ENCODE peak calls at places on chromosomes 4 and X, in seven cellular contexts. H is fibroblast of the conjunctiva, O is SHP77, F is GM06990, I is T-helper 2 cell, Q is fibroblast of lung, C is H7. W is an unnamed sample.

GRCh38 chr4:175308236-175308635 is 390.1 kb downstream of the ADAM29 start:
- DNase-seq in F (no peak), H (peak; percentile 12), Q (peak; percentile 12), C (no peak), I (no peak), O (no peak), W (no peak)

GRCh38 chrX:15384304-15384703 is at the start of gene VEGFD:
- DNase-seq in H (peak; percentile 67), C (no peak), O (no peak), Q (peak; percentile 90), F (no peak), I (no peak), W (no peak)

GRCh38 chr4:185599844-185600243 is 64.5 kb upstream of the PDLIM3 start:
- DNase-seq in I (no peak), O (no peak), Q (no peak), C (no peak), H (no peak), F (no peak), W (no peak)

GRCh38 chr4:139746430-139746829 is 80.8 kb downstream of the MGST2 start:
- DNase-seq in C (no peak), I (no peak), H (no peak), F (no peak), O (no peak), Q (no peak), W (no peak)

GRCh38 chr4:6771229-6771671 is 11.3 kb upstream of the KIAA0232 start:
- DNase-seq in Q (peak; percentile 30), C (no peak), O (no peak), H (no peak), F (no peak), I (no peak), W (no peak)

GRCh38 chr4:26034849-26035248 is 120.8 kb downstream of the SMIM20 start:
- DNase-seq in Q (no peak), F (no peak), H (no peak), O (no peak), C (no peak), I (no peak), W (peak; percentile 29)

GRCh38 chr4:142706381-142706780 is 139.7 kb downstream of the INPP4B start:
- DNase-seq in F (no peak), O (no peak), C (no peak), Q (no peak), I (no peak), H (no peak), W (no peak)

GRCh38 chr4:16516796-16517413 is 290.6 kb upstream of the TAPT1 start:
- DNase-seq in C (peak; percentile 18), F (no peak), O (no peak), H (peak; percentile 75), I (no peak), Q (peak; percentile 82), W (peak; percentile 5)

W was measured in GM12865.